ENCODE peak calls at places on chromosomes 13 and 19, in four cellular contexts. One of them, this sample, is unnamed. For H3K4me1, the result is how much of the 10 kb centered on the place peaks cover.

GRCh38 chr13:36358352-36358751 is 12.2 kb upstream of the SPART start:
- DNase-seq in transverse colon: no peak
- DNase-seq in testis: no peak
- DNase-seq in heart right ventricle: no peak
- DNase-seq in this sample: no peak

GRCh38 chr19:12802267-12803106 is 618 bp downstream of the THSD8 start:
- DNase-seq in transverse colon: no peak
- DNase-seq in testis: no peak
- DNase-seq in heart right ventricle: no peak
- DNase-seq in this sample: no peak

GRCh38 chr13:26985285-26985878 is 186.2 kb downstream of the USP12 start:
- DNase-seq in transverse colon: peak
- DNase-seq in testis: peak
- DNase-seq in heart right ventricle: no peak
- DNase-seq in this sample: no peak

GRCh38 chr19:57992841-57993240 is 9.8 kb downstream of the ZNF606 start:
- DNase-seq in transverse colon: no peak
- DNase-seq in testis: no peak
- DNase-seq in heart right ventricle: no peak
- DNase-seq in this sample: no peak

GRCh38 chr13:31328549-31329229 is 128.9 kb downstream of the B3GLCT start:
- DNase-seq in transverse colon: no peak
- DNase-seq in testis: no peak
- DNase-seq in heart right ventricle: no peak
- DNase-seq in this sample: no peak

GRCh38 chr13:75318138-75318833 is 163.7 kb downstream of the TBC1D4 start:
- DNase-seq in transverse colon: no peak
- DNase-seq in testis: no peak
- DNase-seq in heart right ventricle: no peak
- DNase-seq in this sample: no peak

GRCh38 chr13:112053744-112054615 is 13.0 kb upstream of the SOX1 start:
- DNase-seq in transverse colon: no peak
- DNase-seq in testis: no peak
- DNase-seq in heart right ventricle: no peak
- DNase-seq in this sample: no peak

GRCh38 chr13:41696163-41697003 is 239.0 kb downstream of the RGCC start:
- DNase-seq in transverse colon: no peak
- DNase-seq in testis: no peak
- DNase-seq in heart right ventricle: no peak
- DNase-seq in this sample: no peak

GRCh38 chr19:37874784-37875183 is 31.6 kb downstream of the WDR87 start:
- DNase-seq in transverse colon: no peak
- DNase-seq in testis: no peak
- DNase-seq in heart right ventricle: no peak
- DNase-seq in this sample: no peak

GRCh38 chr13:44762946-44763345 is 186.8 kb upstream of the TSC22D1 start:
- DNase-seq in transverse colon: no peak
- DNase-seq in testis: no peak
- DNase-seq in heart right ventricle: no peak
- DNase-seq in this sample: no peak

GRCh38 chr19:48393559-48394330 is at the start of gene GRIN2D:
- DNase-seq in transverse colon: peak
- DNase-seq in testis: peak
- DNase-seq in heart right ventricle: no peak
- DNase-seq in this sample: no peak

GRCh38 chr13:40539954-40540706 is 126.3 kb downstream of the FOXO1 start:
- DNase-seq in transverse colon: no peak
- DNase-seq in testis: no peak
- DNase-seq in heart right ventricle: no peak
- DNase-seq in this sample: no peak

GRCh38 chr13:43356566-43356965 is 333.2 kb downstream of the DNAJC15 start:
- DNase-seq in transverse colon: no peak
- DNase-seq in testis: no peak
- DNase-seq in heart right ventricle: no peak
- DNase-seq in this sample: no peak

GRCh38 chr13:107387525-107387924 is 819.6 kb upstream of the ARGLU1 start:
- DNase-seq in transverse colon: no peak
- DNase-seq in testis: no peak
- DNase-seq in heart right ventricle: no peak
- DNase-seq in this sample: no peak

GRCh38 chr13:96299235-96299634 is 209.3 kb downstream of the HS6ST3 start:
- DNase-seq in transverse colon: no peak
- DNase-seq in testis: no peak
- DNase-seq in heart right ventricle: no peak
- DNase-seq in this sample: no peak

GRCh38 chr19:28185646-28186045 is 1027.3 kb downstream of the UQCRFS1 start:
- DNase-seq in transverse colon: no peak
- DNase-seq in testis: no peak
- DNase-seq in heart right ventricle: no peak
- DNase-seq in this sample: no peak

GRCh38 chr13:28273919-28274318 is 135.6 kb downstream of the PAN3 start:
- DNase-seq in transverse colon: no peak
- DNase-seq in testis: no peak
- DNase-seq in heart right ventricle: no peak
- DNase-seq in this sample: no peak
- H3K27ac ChIP-seq in transverse colon: no peak
- H3K27ac ChIP-seq in testis: no peak
- H3K27ac ChIP-seq in heart right ventricle: no peak
- H3K27ac ChIP-seq in this sample: no peak

DNA sequence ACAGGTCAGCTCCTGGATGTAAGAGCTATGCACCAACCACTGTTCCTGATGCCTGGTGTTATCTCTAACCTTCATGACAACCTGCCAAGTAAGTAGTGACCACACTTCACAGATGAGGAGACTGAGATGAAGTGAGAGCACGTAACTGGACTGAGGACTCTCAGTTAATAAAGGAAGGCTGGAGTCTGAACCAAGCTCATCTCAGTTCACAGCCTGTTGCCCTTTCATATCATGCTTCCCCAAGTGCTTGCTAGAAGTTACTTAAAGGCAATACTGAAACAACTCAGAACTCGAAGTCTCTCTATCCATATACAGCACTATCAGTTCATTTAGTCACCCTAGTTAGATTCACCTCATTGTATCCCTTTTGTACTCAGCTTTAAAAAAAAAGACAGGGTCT is 119.7 kb downstream of the ABCC4 start:
- DNase-seq in transverse colon: no peak
- DNase-seq in testis: no peak
- DNase-seq in heart right ventricle: no peak
- DNase-seq in this sample: no peak
- H3K4me1 ChIP-seq in transverse colon: under half
- H3K4me1 ChIP-seq in testis: under half
- H3K4me1 ChIP-seq in heart right ventricle: under half
- H3K4me1 ChIP-seq in this sample: under half

GRCh38 chr19:24178207-24178606 is 91.2 kb downstream of the ZNF254 start:
- DNase-seq in transverse colon: no peak
- DNase-seq in testis: no peak
- DNase-seq in heart right ventricle: no peak
- DNase-seq in this sample: no peak
- H3K4me3 ChIP-seq in transverse colon: no peak
- H3K4me3 ChIP-seq in testis: no peak
- H3K4me3 ChIP-seq in heart right ventricle: no peak
- H3K4me3 ChIP-seq in this sample: no peak

GRCh38 chr13:99314640-99315176 is 7.5 kb upstream of the GPR183 start:
- DNase-seq in transverse colon: no peak
- DNase-seq in testis: no peak
- DNase-seq in heart right ventricle: no peak
- DNase-seq in this sample: no peak
- H3K27ac ChIP-seq in transverse colon: peak
- H3K27ac ChIP-seq in testis: no peak
- H3K27ac ChIP-seq in heart right ventricle: no peak
- H3K27ac ChIP-seq in this sample: no peak

GRCh38 chr13:33285420-33286124 is at the start of gene STARD13:
- DNase-seq in transverse colon: peak
- DNase-seq in testis: peak
- DNase-seq in heart right ventricle: peak
- DNase-seq in this sample: peak

GRCh38 chr13:33284016-33284415 is 1.5 kb downstream of the STARD13 start:
- DNase-seq in transverse colon: no peak
- DNase-seq in testis: no peak
- DNase-seq in heart right ventricle: no peak
- DNase-seq in this sample: no peak

GRCh38 chr13:33286143-33286542 is 588 bp upstream of the STARD13 start:
- DNase-seq in transverse colon: no peak
- DNase-seq in testis: peak
- DNase-seq in heart right ventricle: no peak
- DNase-seq in this sample: no peak

GRCh38 chr13:33283195-33283910 is 2.2 kb downstream of the STARD13 start:
- DNase-seq in transverse colon: no peak
- DNase-seq in testis: no peak
- DNase-seq in heart right ventricle: no peak
- DNase-seq in this sample: no peak

GRCh38 chr13:33284916-33285315 is 639 bp downstream of the STARD13 start:
- DNase-seq in transverse colon: no peak
- DNase-seq in testis: no peak
- DNase-seq in heart right ventricle: no peak
- DNase-seq in this sample: no peak
- H3K4me1 ChIP-seq in transverse colon: half or more
- H3K4me1 ChIP-seq in testis: under half
- H3K4me1 ChIP-seq in heart right ventricle: under half
- H3K4me1 ChIP-seq in this sample: half or more

GRCh38 chr19:49988007-49988406 is 27.0 kb upstream of the SIGLEC11 start:
- DNase-seq in transverse colon: no peak
- DNase-seq in testis: no peak
- DNase-seq in heart right ventricle: no peak
- DNase-seq in this sample: no peak
- H3K4me3 ChIP-seq in transverse colon: no peak
- H3K4me3 ChIP-seq in testis: no peak
- H3K4me3 ChIP-seq in heart right ventricle: no peak
- H3K4me3 ChIP-seq in this sample: no peak